ENCODE peak calls at places on chromosome 16, in four cellular contexts. One of them, this sample, is unnamed.

GRCh38 chr16:67170948-67171649 is 761 bp downstream of the NOL3 start:
- DNase-seq in endothelial cell: no peak
- DNase-seq in mesothelial cell of epicardium: no peak
- DNase-seq in CD8-positive, alpha-beta T cell: no peak
- DNase-seq in this sample: no peak

GRCh38 chr16:50558913-50559312 is 10.7 kb downstream of the NKD1 start:
- DNase-seq in mesothelial cell of epicardium: no peak
- DNase-seq in CD8-positive, alpha-beta T cell: no peak
- DNase-seq in endothelial cell: no peak
- DNase-seq in this sample: no peak

GRCh38 chr16:68389006-68389405 is 59.3 kb downstream of the SMPD3 start:
- DNase-seq in endothelial cell: no peak
- DNase-seq in CD8-positive, alpha-beta T cell: no peak
- DNase-seq in mesothelial cell of epicardium: no peak
- DNase-seq in this sample: peak

GRCh38 chr16:16879567-16880251 is 500.8 kb downstream of the NPIPA7 start:
- DNase-seq in mesothelial cell of epicardium: no peak
- DNase-seq in endothelial cell: no peak
- DNase-seq in CD8-positive, alpha-beta T cell: no peak
- DNase-seq in this sample: no peak

GRCh38 chr16:29290631-29291247 is 115.8 kb downstream of the NPIPB11 start:
- DNase-seq in CD8-positive, alpha-beta T cell: peak
- DNase-seq in mesothelial cell of epicardium: peak
- DNase-seq in endothelial cell: peak
- DNase-seq in this sample: no peak

GRCh38 chr16:53129281-53130192 is 74.7 kb downstream of the CHD9 start:
- DNase-seq in endothelial cell: no peak
- DNase-seq in CD8-positive, alpha-beta T cell: no peak
- DNase-seq in mesothelial cell of epicardium: peak
- DNase-seq in this sample: no peak

GRCh38 chr16:1965610-1966009 is 984 bp upstream of the RPS2 start:
- DNase-seq in CD8-positive, alpha-beta T cell: no peak
- DNase-seq in mesothelial cell of epicardium: no peak
- DNase-seq in endothelial cell: no peak
- DNase-seq in this sample: no peak

GRCh38 chr16:70760221-70760620 is 40.7 kb downstream of the VAC14 start:
- DNase-seq in mesothelial cell of epicardium: no peak
- DNase-seq in endothelial cell: no peak
- DNase-seq in CD8-positive, alpha-beta T cell: no peak
- DNase-seq in this sample: no peak

GRCh38 chr16:69309316-69309715 is 1.8 kb upstream of the VPS4A start:
- DNase-seq in endothelial cell: no peak
- DNase-seq in CD8-positive, alpha-beta T cell: no peak
- DNase-seq in mesothelial cell of epicardium: no peak
- DNase-seq in this sample: peak

GRCh38 chr16:23448392-23448791 is 4.6 kb downstream of the COG7 start:
- DNase-seq in endothelial cell: no peak
- DNase-seq in CD8-positive, alpha-beta T cell: no peak
- DNase-seq in mesothelial cell of epicardium: no peak
- DNase-seq in this sample: no peak

GRCh38 chr16:29710227-29711219 is 31.5 kb downstream of the QPRT start:
- DNase-seq in CD8-positive, alpha-beta T cell: no peak
- DNase-seq in mesothelial cell of epicardium: no peak
- DNase-seq in endothelial cell: peak
- DNase-seq in this sample: no peak

GRCh38 chr16:56710181-56710737 is 19.7 kb upstream of the NUP93 start:
- DNase-seq in endothelial cell: no peak
- DNase-seq in mesothelial cell of epicardium: no peak
- DNase-seq in CD8-positive, alpha-beta T cell: no peak
- DNase-seq in this sample: no peak

GRCh38 chr16:81937305-81938038 is 73.8 kb downstream of the SDR42E1 start:
- DNase-seq in CD8-positive, alpha-beta T cell: no peak
- DNase-seq in endothelial cell: no peak
- DNase-seq in mesothelial cell of epicardium: no peak
- DNase-seq in this sample: no peak

GRCh38 chr16:86432691-86433090 is 77.6 kb upstream of the FOXF1 start:
- DNase-seq in endothelial cell: no peak
- DNase-seq in CD8-positive, alpha-beta T cell: no peak
- DNase-seq in mesothelial cell of epicardium: no peak
- DNase-seq in this sample: no peak

GRCh38 chr16:28276301-28276700 is 16.0 kb upstream of the SBK1 start:
- DNase-seq in mesothelial cell of epicardium: no peak
- DNase-seq in CD8-positive, alpha-beta T cell: no peak
- DNase-seq in endothelial cell: no peak
- DNase-seq in this sample: no peak

GRCh38 chr16:49842972-49843371 is 12.9 kb downstream of the ZNF423 start:
- DNase-seq in mesothelial cell of epicardium: no peak
- DNase-seq in endothelial cell: no peak
- DNase-seq in CD8-positive, alpha-beta T cell: no peak
- DNase-seq in this sample: no peak

GRCh38 chr16:70660672-70661350 is 14.5 kb downstream of the IL34 start:
- DNase-seq in CD8-positive, alpha-beta T cell: no peak
- DNase-seq in endothelial cell: no peak
- DNase-seq in mesothelial cell of epicardium: no peak
- DNase-seq in this sample: no peak

GRCh38 chr16:89072216-89073130 is 21.2 kb upstream of the ACSF3 start:
- DNase-seq in mesothelial cell of epicardium: peak
- DNase-seq in endothelial cell: no peak
- DNase-seq in CD8-positive, alpha-beta T cell: no peak
- DNase-seq in this sample: no peak

GRCh38 chr16:86556576-86556975 is 1.5 kb upstream of the MTHFSD start:
- DNase-seq in CD8-positive, alpha-beta T cell: no peak
- DNase-seq in mesothelial cell of epicardium: no peak
- DNase-seq in endothelial cell: no peak
- DNase-seq in this sample: no peak

GRCh38 chr16:89898201-89898967 is 20.3 kb upstream of the MC1R start:
- DNase-seq in endothelial cell: no peak
- DNase-seq in mesothelial cell of epicardium: no peak
- DNase-seq in CD8-positive, alpha-beta T cell: no peak
- DNase-seq in this sample: no peak

GRCh38 chr16:29927523-29927905 is 1.5 kb upstream of the KCTD13 start:
- DNase-seq in mesothelial cell of epicardium: no peak
- DNase-seq in endothelial cell: no peak
- DNase-seq in CD8-positive, alpha-beta T cell: no peak
- DNase-seq in this sample: no peak

GRCh38 chr16:87541882-87542234 is 49.0 kb upstream of the ZCCHC14 start:
- DNase-seq in CD8-positive, alpha-beta T cell: no peak
- DNase-seq in endothelial cell: no peak
- DNase-seq in mesothelial cell of epicardium: no peak
- DNase-seq in this sample: no peak

GRCh38 chr16:56611281-56611833 is 3.0 kb downstream of the MT2A start:
- DNase-seq in mesothelial cell of epicardium: no peak
- DNase-seq in CD8-positive, alpha-beta T cell: no peak
- DNase-seq in endothelial cell: no peak
- DNase-seq in this sample: no peak

GRCh38 chr16:69848635-69849545 is 86.8 kb downstream of the WWP2 start:
- DNase-seq in endothelial cell: peak
- DNase-seq in CD8-positive, alpha-beta T cell: no peak
- DNase-seq in mesothelial cell of epicardium: no peak
- DNase-seq in this sample: no peak

GRCh38 chr16:87541004-87541881 is 48.4 kb upstream of the ZCCHC14 start:
- DNase-seq in mesothelial cell of epicardium: no peak
- DNase-seq in endothelial cell: no peak
- DNase-seq in CD8-positive, alpha-beta T cell: no peak
- DNase-seq in this sample: no peak

GRCh38 chr16:88284101-88284500 is 98.7 kb upstream of the ZNF469 start:
- DNase-seq in CD8-positive, alpha-beta T cell: no peak
- DNase-seq in mesothelial cell of epicardium: no peak
- DNase-seq in endothelial cell: no peak
- DNase-seq in this sample: peak

GRCh38 chr16:14013571-14014283 is 57.4 kb upstream of the MRTFB start:
- DNase-seq in CD8-positive, alpha-beta T cell: no peak
- DNase-seq in endothelial cell: no peak
- DNase-seq in mesothelial cell of epicardium: no peak
- DNase-seq in this sample: no peak

GRCh38 chr16:68079616-68080344 is 5.4 kb upstream of the NFATC3 start:
- DNase-seq in mesothelial cell of epicardium: no peak
- DNase-seq in CD8-positive, alpha-beta T cell: peak
- DNase-seq in endothelial cell: peak
- DNase-seq in this sample: no peak

GRCh38 chr16:15857779-15858560 is 1.1 kb upstream of the MYH11 start:
- DNase-seq in CD8-positive, alpha-beta T cell: no peak
- DNase-seq in endothelial cell: peak
- DNase-seq in mesothelial cell of epicardium: peak
- DNase-seq in this sample: no peak

GRCh38 chr16:87297918-87298631 is 19.1 kb downstream of the C16orf95 start:
- DNase-seq in CD8-positive, alpha-beta T cell: no peak
- DNase-seq in endothelial cell: peak
- DNase-seq in mesothelial cell of epicardium: no peak
- DNase-seq in this sample: no peak

DNA sequence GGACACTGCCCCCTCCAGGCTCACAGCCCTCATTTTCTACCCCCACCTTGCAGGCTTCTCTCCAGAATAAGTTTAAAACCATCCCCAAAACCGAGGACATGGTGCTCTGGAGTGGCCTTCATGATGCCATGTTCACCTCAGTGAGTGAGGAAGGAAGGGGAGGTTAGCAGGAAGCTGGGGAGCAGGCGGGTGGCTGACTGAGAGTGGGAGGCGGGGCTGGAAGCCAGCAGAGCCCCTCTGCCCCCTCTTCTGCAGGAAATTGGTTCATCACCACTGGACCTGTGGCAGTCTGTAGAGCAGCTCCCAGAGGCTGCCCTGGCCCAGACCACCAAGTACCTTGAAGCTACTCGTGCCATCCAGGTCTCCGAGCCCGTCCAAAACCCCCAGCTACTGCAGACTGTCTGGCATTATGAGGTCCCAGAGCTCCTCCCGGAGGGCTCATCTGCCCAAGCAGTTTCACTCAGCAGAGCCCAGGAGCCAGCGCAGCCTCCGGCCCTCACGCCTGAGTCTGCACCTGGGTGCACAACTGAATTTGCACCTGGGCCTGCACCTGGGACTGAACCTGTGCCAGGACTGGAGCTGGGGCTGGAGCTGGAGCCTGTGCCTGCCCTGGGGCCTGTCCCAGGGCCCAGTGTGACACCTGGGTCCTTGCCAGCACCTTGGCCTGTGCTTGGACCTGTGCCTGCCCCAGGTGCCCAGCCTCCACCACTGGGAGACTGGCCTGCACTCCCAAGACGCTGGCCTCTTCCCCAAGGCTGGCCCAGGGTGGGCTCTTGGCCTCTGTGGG is 19.0 kb downstream of the C16orf96 start:
- DNase-seq in CD8-positive, alpha-beta T cell: no peak
- DNase-seq in endothelial cell: peak
- DNase-seq in mesothelial cell of epicardium: no peak
- DNase-seq in this sample: no peak
- TF ChIP-seq CTCF in CD8-positive, alpha-beta T cell: no peak
- TF ChIP-seq CTCF in endothelial cell: no peak
- TF ChIP-seq CTCF in mesothelial cell of epicardium: no peak
- TF ChIP-seq CTCF in this sample: no peak

GRCh38 chr16:31475949-31476304 is 4.0 kb downstream of the TGFB1I1 start:
- DNase-seq in mesothelial cell of epicardium: no peak
- DNase-seq in CD8-positive, alpha-beta T cell: no peak
- DNase-seq in endothelial cell: no peak
- DNase-seq in this sample: peak

GRCh38 chr16:31478956-31479355 is 4.0 kb upstream of the SLC5A2 start:
- DNase-seq in mesothelial cell of epicardium: no peak
- DNase-seq in CD8-positive, alpha-beta T cell: no peak
- DNase-seq in endothelial cell: no peak
- DNase-seq in this sample: no peak

GRCh38 chr16:31476305-31477219 is 4.6 kb downstream of the TGFB1I1 start:
- DNase-seq in CD8-positive, alpha-beta T cell: peak
- DNase-seq in endothelial cell: peak
- DNase-seq in mesothelial cell of epicardium: no peak
- DNase-seq in this sample: no peak

GRCh38 chr16:31479752-31480151 is 3.2 kb upstream of the SLC5A2 start:
- DNase-seq in mesothelial cell of epicardium: no peak
- DNase-seq in CD8-positive, alpha-beta T cell: no peak
- DNase-seq in endothelial cell: no peak
- DNase-seq in this sample: no peak

DNA sequence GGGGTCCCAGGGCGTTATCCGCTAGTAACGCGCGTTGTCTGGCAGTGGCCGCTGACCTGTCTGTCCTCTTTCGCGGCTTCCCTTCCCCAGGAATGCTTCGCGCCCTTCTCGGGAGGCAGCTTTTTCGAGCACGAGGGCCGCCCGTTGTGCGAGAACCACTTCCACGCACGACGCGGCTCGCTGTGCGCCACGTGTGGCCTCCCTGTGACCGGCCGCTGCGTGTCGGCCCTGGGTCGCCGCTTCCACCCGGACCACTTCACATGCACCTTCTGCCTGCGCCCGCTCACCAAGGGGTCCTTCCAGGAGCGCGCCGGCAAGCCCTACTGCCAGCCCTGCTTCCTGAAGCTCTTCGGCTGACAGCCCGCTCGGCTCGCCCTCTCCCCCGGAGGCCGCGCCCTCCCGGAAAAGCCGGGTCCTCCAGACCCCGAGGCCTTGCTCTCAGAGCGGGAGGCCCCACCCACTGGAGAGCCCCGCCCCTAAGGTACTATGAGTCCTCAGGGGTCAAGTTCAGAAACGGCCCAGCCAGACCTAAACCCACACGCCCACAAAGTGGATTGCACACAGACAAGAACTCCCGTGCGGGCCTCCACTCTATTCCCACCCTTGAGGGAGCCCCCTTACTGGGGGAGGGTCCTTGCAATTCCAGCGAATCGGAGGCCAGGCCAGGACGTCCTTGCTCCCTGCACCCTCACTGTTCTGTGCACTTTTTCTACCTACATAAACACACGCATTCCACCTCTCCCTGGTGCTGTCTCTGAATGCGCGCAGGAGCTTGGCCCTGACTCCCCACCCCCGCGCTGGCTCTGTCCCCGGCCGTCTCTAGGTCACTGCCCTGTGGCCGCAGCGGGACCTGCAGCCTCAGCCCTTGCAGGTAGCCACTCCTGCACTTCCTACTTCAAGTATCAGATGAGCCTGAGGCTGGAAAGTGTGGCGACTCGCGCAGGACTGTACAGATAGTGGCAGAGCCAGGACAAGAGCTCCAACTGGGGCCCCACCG is 5.4 kb upstream of the SLC5A2 start:
- DNase-seq in mesothelial cell of epicardium: no peak
- DNase-seq in endothelial cell: peak
- DNase-seq in CD8-positive, alpha-beta T cell: no peak
- DNase-seq in this sample: peak
- TF ChIP-seq CTCF in mesothelial cell of epicardium: no peak
- TF ChIP-seq CTCF in endothelial cell: no peak
- TF ChIP-seq CTCF in CD8-positive, alpha-beta T cell: no peak
- TF ChIP-seq CTCF in this sample: no peak

DNA sequence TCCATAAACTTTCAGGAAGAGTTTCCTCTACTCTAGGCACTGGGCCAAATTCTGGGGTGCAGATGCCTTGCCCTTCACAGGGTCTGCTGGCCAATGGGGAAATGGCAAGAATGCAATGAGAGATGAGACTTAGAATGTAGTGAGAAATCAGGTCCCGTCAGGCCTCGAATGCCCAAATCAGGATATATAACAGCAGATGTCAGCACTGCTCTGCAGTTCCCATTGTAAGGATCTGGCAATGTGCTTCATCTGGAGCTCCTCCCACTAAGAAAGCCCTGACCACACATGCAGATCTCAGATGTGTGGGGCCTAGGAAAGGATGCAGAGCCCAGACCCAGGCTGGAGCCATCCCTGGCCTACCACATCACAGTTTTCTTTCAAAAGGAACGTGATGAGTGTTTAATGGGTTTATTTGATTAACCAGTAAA is 13.9 kb upstream of the LPCAT2 start:
- DNase-seq in mesothelial cell of epicardium: no peak
- DNase-seq in CD8-positive, alpha-beta T cell: no peak
- DNase-seq in endothelial cell: no peak
- DNase-seq in this sample: no peak
- TF ChIP-seq CTCF in mesothelial cell of epicardium: no peak
- TF ChIP-seq CTCF in CD8-positive, alpha-beta T cell: no peak
- TF ChIP-seq CTCF in endothelial cell: no peak
- TF ChIP-seq CTCF in this sample: peak

GRCh38 chr16:54812229-54812628 is 118.4 kb upstream of the IRX5 start:
- DNase-seq in endothelial cell: no peak
- DNase-seq in CD8-positive, alpha-beta T cell: no peak
- DNase-seq in mesothelial cell of epicardium: no peak
- DNase-seq in this sample: no peak
- TF ChIP-seq CTCF in endothelial cell: no peak
- TF ChIP-seq CTCF in CD8-positive, alpha-beta T cell: no peak
- TF ChIP-seq CTCF in mesothelial cell of epicardium: no peak
- TF ChIP-seq CTCF in this sample: peak

This sample was measured in chondrocyte.